ENCODE peak calls at places on chromosomes 13 and 19, in seven cellular contexts. W is neuronal stem cell, Q is IMR-90, G is mesendoderm, K is H9, H is H1, N is trophoblast cell. R is an unnamed sample.
A peak's percentile ranks its signal among the peaks of the same experiment; 100 is the strongest.

GRCh38 chr19:35991731-35992450 is 3.1 kb upstream of the SDHAF1 start:
- DNase-seq in K (no peak), Q (no peak), N (peak; percentile 73), W (no peak), H (no peak), G (no peak), R (no peak)

GRCh38 chr13:94263038-94263437 is 216.4 kb downstream of the DCT start:
- DNase-seq in N (no peak), K (no peak), G (no peak), W (no peak), Q (no peak), H (no peak), R (no peak)

GRCh38 chr13:108212901-108213300 is 2.4 kb downstream of the LIG4 start:
- DNase-seq in H (no peak), K (no peak), N (no peak), W (no peak), Q (no peak), G (no peak), R (no peak)

GRCh38 chr13:57624565-57625435 is 6.7 kb upstream of the PCDH17 start:
- DNase-seq in K (peak; percentile 61), W (peak; percentile 77), G (peak; percentile 86), N (peak; percentile 9), H (no peak), Q (peak; percentile 41), R (peak; percentile 79)

GRCh38 chr13:80965097-80965496 is 624.2 kb upstream of the SPRY2 start:
- DNase-seq in Q (no peak), G (no peak), K (no peak), W (no peak), H (no peak), N (no peak), R (no peak)

GRCh38 chr13:112391747-112392146 is 15.6 kb downstream of the SPACA7 start:
- DNase-seq in W (no peak), K (no peak), N (no peak), G (no peak), Q (no peak), H (no peak), R (no peak)

GRCh38 chr19:50722248-50723013 is 733 bp upstream of the CLEC11A start:
- DNase-seq in Q (peak; percentile 6), N (no peak), W (no peak), K (no peak), H (no peak), G (no peak), R (no peak)

GRCh38 chr13:30615851-30616311 is 1.8 kb upstream of the USPL1 start:
- DNase-seq in H (no peak), K (no peak), W (no peak), N (no peak), G (no peak), Q (peak; percentile 41), R (peak; percentile 52)

GRCh38 chr19:53424968-53425597 is 6.7 kb upstream of the ZNF761 start:
- DNase-seq in H (peak; percentile 39), K (peak; percentile 87), W (peak; percentile 67), Q (peak; percentile 65), G (peak; percentile 88), N (peak; percentile 73), R (peak; percentile 50)

GRCh38 chr19:17576758-17577532 is 21.5 kb downstream of the COLGALT1 start:
- DNase-seq in W (peak; percentile 84), K (peak; percentile 100), Q (no peak), G (peak; percentile 96), H (peak; percentile 95), N (peak; percentile 12), R (no peak)

GRCh38 chr19:46495789-46496099 is at the start of gene PNMA8B:
- DNase-seq in H (peak; percentile 78), W (peak; percentile 96), Q (peak; percentile 27), N (no peak), K (peak; percentile 96), G (peak; percentile 95), R (peak; percentile 67)

GRCh38 chr19:11378319-11379189 is 4.1 kb downstream of the SWSAP1 start:
- DNase-seq in G (peak; percentile 75), H (no peak), K (peak; percentile 82), Q (peak; percentile 89), N (peak; percentile 30), W (peak; percentile 39), R (peak; percentile 79)

GRCh38 chr19:49327878-49328544 is 3.0 kb upstream of the SLC6A16 start:
- DNase-seq in K (peak; percentile 51), Q (peak; percentile 23), W (no peak), N (no peak), G (peak; percentile 63), H (no peak), R (peak; percentile 32)

GRCh38 chr13:40600145-40600751 is 66.2 kb downstream of the FOXO1 start:
- DNase-seq in H (no peak), G (no peak), W (no peak), Q (no peak), K (no peak), N (no peak), R (no peak)

GRCh38 chr13:43269037-43269476 is 245.7 kb downstream of the DNAJC15 start:
- DNase-seq in Q (peak; percentile 98), K (no peak), W (no peak), G (no peak), N (peak; percentile 86), H (no peak), R (peak; percentile 94)

GRCh38 chr13:50629497-50629896 is 214.0 kb downstream of the DLEU7 start:
- DNase-seq in N (no peak), H (no peak), G (no peak), Q (no peak), W (no peak), K (no peak), R (peak; percentile 67)

GRCh38 chr13:51524846-51525566 is 59.3 kb upstream of the WDFY2 start:
- DNase-seq in Q (peak; percentile 90), H (no peak), W (no peak), G (peak; percentile 41), K (no peak), N (peak; percentile 72), R (peak; percentile 65)

GRCh38 chr19:54883228-54883627 is 9.2 kb downstream of the FCAR start:
- DNase-seq in K (no peak), Q (no peak), W (no peak), H (no peak), N (no peak), G (no peak), R (no peak)
- H3K18ac ChIP-seq in K (no peak overlapping the region), Q (no peak overlapping the region), W (peak overlapping the region; percentile 76), H (no peak overlapping the region), N (no peak overlapping the region), G (no peak overlapping the region), R (no peak overlapping the region)

GRCh38 chr19:30448386-30449130 is 76.4 kb downstream of the ZNF536 start:
- DNase-seq in Q (no peak), W (no peak), G (no peak), K (no peak), N (no peak), H (no peak), R (no peak)
- H3K18ac ChIP-seq in Q (no peak overlapping the region), W (no peak overlapping the region), G (no peak overlapping the region), K (no peak overlapping the region), N (no peak overlapping the region), H (peak overlapping the region; percentile 60), R (no peak overlapping the region)

GRCh38 chr13:25177636-25178035 is 5.5 kb upstream of the AMER2 start:
- DNase-seq in G (no peak), W (no peak), N (no peak), Q (no peak), H (no peak), K (no peak), R (no peak)

GRCh38 chr13:25174304-25174703 is 2.2 kb upstream of the AMER2 start:
- DNase-seq in Q (no peak), G (no peak), H (no peak), K (no peak), N (no peak), W (no peak), R (no peak)

GRCh38 chr13:25175026-25175425 is 2.9 kb upstream of the AMER2 start:
- DNase-seq in H (no peak), G (no peak), K (no peak), Q (no peak), W (no peak), N (no peak), R (no peak)

GRCh38 chr13:25177012-25177411 is 4.9 kb upstream of the AMER2 start:
- DNase-seq in K (no peak), H (no peak), N (no peak), G (no peak), W (no peak), Q (no peak), R (no peak)

GRCh38 chr13:25175431-25175830 is 3.3 kb upstream of the AMER2 start:
- DNase-seq in G (no peak), W (no peak), Q (no peak), H (no peak), N (no peak), K (no peak), R (no peak)
- H3K18ac ChIP-seq in G (no peak overlapping the region), W (no peak overlapping the region), Q (no peak overlapping the region), H (no peak overlapping the region), N (no peak overlapping the region), K (no peak overlapping the region), R (no peak overlapping the region)

GRCh38 chr13:79749556-79749955 is 268.6 kb downstream of the NDFIP2 start:
- DNase-seq in N (no peak), H (no peak), W (no peak), Q (no peak), G (no peak), K (no peak), R (no peak)
- H3K18ac ChIP-seq in N (no peak overlapping the region), H (no peak overlapping the region), W (no peak overlapping the region), Q (peak overlapping the region; percentile 54), G (no peak overlapping the region), K (no peak overlapping the region), R (no peak overlapping the region)

DNA sequence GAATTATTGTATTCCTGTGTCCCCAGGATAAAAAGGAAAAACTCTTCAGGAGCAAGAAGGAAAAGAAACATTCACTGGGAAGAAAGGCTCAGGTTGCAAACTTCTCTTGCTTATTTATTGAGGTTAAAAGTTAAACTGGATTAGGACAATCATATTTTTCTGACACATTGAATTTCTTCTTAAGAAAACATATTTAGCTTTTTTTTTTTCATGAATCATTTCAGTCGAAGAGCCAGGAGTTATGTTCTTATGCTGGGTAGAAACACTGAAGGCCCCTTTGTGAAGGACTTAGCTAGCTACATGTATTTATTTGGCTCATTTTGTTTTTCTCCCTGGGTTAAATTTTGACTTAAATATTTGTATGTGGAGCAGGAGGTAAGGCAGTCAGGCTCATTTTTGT is 434.0 kb downstream of the KLF5 start:
- DNase-seq in W (no peak), H (no peak), G (no peak), Q (no peak), K (no peak), N (no peak), R (no peak)
- H3K18ac ChIP-seq in W (no peak overlapping the region), H (no peak overlapping the region), G (no peak overlapping the region), Q (no peak overlapping the region), K (no peak overlapping the region), N (no peak overlapping the region), R (no peak overlapping the region)

DNA sequence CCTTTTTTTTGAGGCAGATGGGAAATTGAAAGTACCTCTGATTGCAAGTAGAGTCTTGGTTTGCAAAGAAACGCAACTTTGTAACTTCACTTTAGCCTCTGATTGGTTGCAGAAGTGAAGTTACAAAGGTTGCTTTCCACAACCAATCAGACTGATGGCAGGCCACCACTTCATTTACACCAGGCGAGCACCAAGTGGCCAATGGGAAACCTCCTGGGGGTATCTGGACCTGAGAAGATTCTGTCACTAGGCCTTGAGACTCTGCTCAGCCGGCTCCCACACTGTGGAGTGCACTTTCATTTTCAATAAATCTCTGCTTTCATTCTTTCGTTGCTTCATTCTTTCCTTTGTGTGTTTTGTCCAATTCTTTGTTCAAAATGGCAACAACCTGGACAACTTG is 19.1 kb downstream of the PEPD start:
- DNase-seq in H (no peak), N (no peak), W (no peak), Q (no peak), K (no peak), G (no peak), R (no peak)
- H3K18ac ChIP-seq in H (no peak overlapping the region), N (no peak overlapping the region), W (no peak overlapping the region), Q (no peak overlapping the region), K (no peak overlapping the region), G (no peak overlapping the region), R (no peak overlapping the region)